ENCODE peak calls at places on chromosomes 4 and X, in seven cellular contexts. H, D, C, G, I, Q and T are unnamed samples.
A peak's percentile ranks its signal among the peaks of the same experiment; 100 is the strongest.

GRCh38 chrX:84168574-84168973 is 19.4 kb downstream of the RPS6KA6 start:
- DNase-seq in H (no peak), D (no peak), C (no peak), G (no peak), I (no peak), Q (no peak), T (no peak)

GRCh38 chrX:110964761-110965160 is 131.2 kb upstream of the PAK3 start:
- DNase-seq in H (no peak), D (no peak), C (peak; percentile 70), G (no peak), I (no peak), Q (no peak), T (no peak)

GRCh38 chr4:99468891-99469290 is 33.7 kb upstream of the ADH7 start:
- DNase-seq in H (no peak), D (no peak), C (no peak), G (no peak), I (no peak), Q (no peak), T (no peak)

GRCh38 chr4:172134536-172134935 is 321.3 kb downstream of the GALNTL6 start:
- DNase-seq in H (no peak), D (no peak), C (no peak), G (no peak), I (no peak), Q (no peak), T (no peak)

GRCh38 chr4:7853271-7853670 is 86.4 kb downstream of the AFAP1 start:
- DNase-seq in H (no peak), D (no peak), C (no peak), G (no peak), I (no peak), Q (no peak), T (no peak)

GRCh38 chr4:29558789-29559188 is 1161.4 kb upstream of the PCDH7 start:
- DNase-seq in H (no peak), D (no peak), C (no peak), G (no peak), I (no peak), Q (no peak), T (no peak)

GRCh38 chr4:152283806-152284470 is 252.0 kb downstream of the FBXW7 start:
- DNase-seq in H (no peak), D (no peak), C (no peak), G (no peak), I (no peak), Q (no peak), T (no peak)

GRCh38 chr4:146957252-146957651 is 11.6 kb upstream of the TTC29 start:
- DNase-seq in H (no peak), D (no peak), C (no peak), G (no peak), I (no peak), Q (no peak), T (no peak)

GRCh38 chr4:123555500-123556273 is 159.1 kb downstream of the SPRY1 start:
- DNase-seq in H (peak; percentile 87), D (no peak), C (no peak), G (no peak), I (peak; percentile 89), Q (peak; percentile 91), T (no peak)

GRCh38 chrX:41559662-41560061 is 112.5 kb downstream of the NYX start:
- DNase-seq in H (peak; percentile 38), D (no peak), C (no peak), G (no peak), I (no peak), Q (no peak), T (peak; percentile 47)

GRCh38 chr4:6038711-6039110 is 20.5 kb upstream of the C4orf50 start:
- DNase-seq in H (no peak), D (no peak), C (no peak), G (no peak), I (peak; percentile 3), Q (no peak), T (peak; percentile 31)

GRCh38 chr4:43456383-43456782 is 563.9 kb downstream of the GRXCR1 start:
- DNase-seq in H (no peak), D (no peak), C (no peak), G (no peak), I (no peak), Q (no peak), T (no peak)

GRCh38 chrX:38514014-38514854 is 47.1 kb upstream of the TSPAN7 start:
- DNase-seq in H (no peak), D (no peak), C (no peak), G (no peak), I (no peak), Q (no peak), T (no peak)

GRCh38 chrX:100649550-100650356 is 5.8 kb downstream of the SRPX2 start:
- DNase-seq in H (peak; percentile 48), D (no peak), C (peak; percentile 51), G (no peak), I (peak; percentile 77), Q (peak; percentile 64), T (peak; percentile 63)

GRCh38 chr4:168076989-168077725 is 15.2 kb upstream of the ANXA10 start:
- DNase-seq in H (peak; percentile 36), D (no peak), C (peak; percentile 75), G (no peak), I (peak; percentile 20), Q (no peak), T (no peak)

GRCh38 chr4:110628321-110629213 is 5.7 kb upstream of the PITX2 start:
- DNase-seq in H (no peak), D (no peak), C (peak; percentile 68), G (no peak), I (no peak), Q (no peak), T (no peak)

GRCh38 chrX:13898084-13898483 is 81.2 kb upstream of the GPM6B start:
- DNase-seq in H (peak; percentile 25), D (no peak), C (peak; percentile 27), G (no peak), I (no peak), Q (no peak), T (no peak)

GRCh38 chrX:48835524-48836329 is at the start of gene PCSK1N:
- DNase-seq in H (no peak), D (peak; percentile 10), C (peak; percentile 51), G (no peak), I (no peak), Q (no peak), T (no peak)
- H3K4me3 ChIP-seq in H (no peak within 1 kb of the TSS), D (peak within 1 kb of the TSS; percentile 49), C (peak within 1 kb of the TSS; percentile 44), G (no peak within 1 kb of the TSS), I (no peak within 1 kb of the TSS), Q (peak within 1 kb of the TSS; percentile 52), T (no peak within 1 kb of the TSS)

GRCh38 chr4:156971623-156972369 is at the start of gene PDGFC:
- DNase-seq in H (peak; percentile 68), D (no peak), C (peak; percentile 92), G (peak; percentile 92), I (peak; percentile 88), Q (peak; percentile 90), T (no peak)

GRCh38 chr4:156969136-156969535 is 2.5 kb downstream of the PDGFC start:
- DNase-seq in H (no peak), D (no peak), C (no peak), G (no peak), I (no peak), Q (no peak), T (no peak)

GRCh38 chr4:156971168-156971601 is 414 bp downstream of the PDGFC start:
- DNase-seq in H (no peak), D (no peak), C (peak; percentile 64), G (peak; percentile 78), I (peak; percentile 52), Q (peak; percentile 60), T (no peak)

GRCh38 chr4:156970501-156971167 is 965 bp downstream of the PDGFC start:
- DNase-seq in H (peak; percentile 48), D (no peak), C (peak; percentile 78), G (peak; percentile 84), I (peak; percentile 68), Q (peak; percentile 86), T (peak; percentile 66)

DNA sequence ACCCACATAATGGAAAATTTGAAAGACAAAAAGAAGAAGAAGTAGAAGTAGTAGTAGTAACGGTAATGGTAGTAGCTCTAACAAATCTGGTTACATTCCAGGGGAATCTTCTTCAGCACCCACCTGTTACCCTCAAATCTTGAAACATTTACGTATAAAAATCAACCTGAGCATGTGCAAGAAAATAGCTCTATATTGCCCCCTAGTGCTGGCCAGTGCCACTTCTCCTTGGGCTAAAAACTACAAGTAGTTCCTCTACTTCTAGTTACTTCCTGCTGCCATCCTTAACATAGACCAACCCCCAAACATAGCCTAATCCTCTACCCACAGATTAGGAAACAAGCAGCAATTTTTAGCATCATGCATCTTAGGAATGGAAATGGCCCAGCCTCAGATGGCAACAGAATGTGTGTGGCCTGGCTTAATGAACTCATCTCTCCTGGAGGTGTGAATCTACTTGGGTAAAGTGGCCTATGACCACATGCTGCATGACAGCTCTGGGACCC is 3.1 kb downstream of the PDGFC start:
- DNase-seq in H (peak; percentile 57), D (no peak), C (peak; percentile 69), G (no peak), I (peak; percentile 26), Q (peak; percentile 55), T (peak; percentile 17)
- H3K27ac ChIP-seq in H (no peak overlapping the region), D (no peak overlapping the region), C (no peak overlapping the region), G (peak overlapping the region; percentile 4), I (no peak overlapping the region), Q (no peak overlapping the region), T (peak overlapping the region; percentile 1)

GRCh38 chrX:25048176-25048575 is 32.4 kb upstream of the ARX start:
- DNase-seq in H (no peak), D (no peak), C (peak; percentile 29), G (no peak), I (no peak), Q (no peak), T (no peak)

GRCh38 chrX:25049971-25050370 is 34.2 kb upstream of the ARX start:
- DNase-seq in H (no peak), D (no peak), C (no peak), G (no peak), I (no peak), Q (no peak), T (no peak)

GRCh38 chrX:25052798-25053534 is 37.2 kb upstream of the ARX start:
- DNase-seq in H (no peak), D (no peak), C (no peak), G (no peak), I (no peak), Q (no peak), T (no peak)

DNA sequence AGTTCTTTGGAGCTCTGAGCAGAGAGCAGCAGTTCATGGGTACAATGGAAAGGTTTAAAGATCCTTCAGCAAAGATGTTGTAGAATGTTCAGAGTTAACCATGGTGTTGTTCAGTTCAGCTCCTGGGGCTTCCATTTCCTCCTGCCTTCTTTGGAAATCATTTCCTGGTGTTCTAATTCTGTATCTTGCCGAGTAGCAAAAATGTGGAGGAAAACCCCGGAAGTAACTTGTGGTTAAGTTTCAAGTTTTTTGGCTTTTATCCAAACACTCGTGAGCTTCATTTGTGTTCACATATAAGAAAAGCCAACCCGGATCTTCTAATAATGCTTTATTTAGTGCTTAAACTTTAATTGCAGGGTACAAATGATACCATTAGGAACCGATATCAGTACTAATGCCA is 33.6 kb upstream of the ARX start:
- DNase-seq in H (no peak), D (no peak), C (no peak), G (no peak), I (no peak), Q (no peak), T (no peak)
- H3K4me3 ChIP-seq in H (no peak overlapping the region), D (no peak overlapping the region), C (no peak overlapping the region), G (no peak overlapping the region), I (no peak overlapping the region), Q (no peak overlapping the region), T (no peak overlapping the region)

DNA sequence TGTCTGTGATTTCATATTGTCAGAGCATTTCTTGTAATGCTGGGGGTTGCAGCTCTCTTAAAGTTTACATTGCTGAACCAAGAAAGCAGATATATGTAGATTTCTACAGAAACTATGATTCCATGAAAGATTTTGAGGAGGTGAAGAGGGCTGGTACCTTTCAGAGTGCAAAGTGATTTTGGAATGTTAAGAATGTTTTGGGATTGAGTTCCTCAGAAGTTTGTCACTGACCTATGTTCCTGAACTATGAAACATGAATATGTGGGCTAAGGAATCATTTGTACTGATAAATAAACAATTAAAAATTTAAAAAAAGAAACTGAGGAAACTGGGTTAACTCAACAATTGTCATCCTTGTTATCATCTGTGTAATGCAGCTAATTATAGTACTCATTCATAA is 12.3 kb upstream of the CHIC2 start:
- DNase-seq in H (no peak), D (no peak), C (no peak), G (no peak), I (no peak), Q (no peak), T (no peak)
- H3K27ac ChIP-seq in H (no peak overlapping the region), D (no peak overlapping the region), C (no peak overlapping the region), G (no peak overlapping the region), I (no peak overlapping the region), Q (no peak overlapping the region), T (no peak overlapping the region)